ENCODE peak calls at places on chromosomes 12 and 14, in four cellular contexts. One of them, this sample, is unnamed.

GRCh38 chr12:13024151-13024946 is 19.8 kb upstream of the FAM234B start:
- DNase-seq in NCI-H2107: no peak
- DNase-seq in left ventricle myocardium superior: no peak
- DNase-seq in GM12865: no peak
- DNase-seq in this sample: no peak

GRCh38 chr14:93017341-93017797 is 94.4 kb downstream of the CHGA start:
- DNase-seq in left ventricle myocardium superior: peak; percentile 84
- DNase-seq in GM12865: no peak
- DNase-seq in NCI-H2107: no peak
- DNase-seq in this sample: no peak

GRCh38 chr14:78700236-78700635 is 530.1 kb downstream of the NRXN3 start:
- DNase-seq in GM12865: no peak
- DNase-seq in left ventricle myocardium superior: no peak
- DNase-seq in NCI-H2107: no peak
- DNase-seq in this sample: no peak

GRCh38 chr12:59149995-59150642 is 229.8 kb upstream of the LRIG3 start:
- DNase-seq in NCI-H2107: peak; percentile 59
- DNase-seq in left ventricle myocardium superior: no peak
- DNase-seq in GM12865: peak; percentile 76
- DNase-seq in this sample: peak; percentile 79

GRCh38 chr12:109863961-109864712 is 16.2 kb downstream of the GLTP start:
- DNase-seq in GM12865: peak; percentile 40
- DNase-seq in left ventricle myocardium superior: no peak
- DNase-seq in NCI-H2107: no peak
- DNase-seq in this sample: no peak

GRCh38 chr12:124673881-124674617 is 106.6 kb upstream of the NCOR2 start:
- DNase-seq in NCI-H2107: no peak
- DNase-seq in GM12865: no peak
- DNase-seq in left ventricle myocardium superior: no peak
- DNase-seq in this sample: no peak

GRCh38 chr14:93914278-93914677 is 12.9 kb upstream of the FAM181A start:
- DNase-seq in NCI-H2107: no peak
- DNase-seq in GM12865: peak; percentile 52
- DNase-seq in left ventricle myocardium superior: no peak
- DNase-seq in this sample: no peak

GRCh38 chr12:114682101-114682919 is 1.7 kb downstream of the TBX3 start:
- DNase-seq in NCI-H2107: no peak
- DNase-seq in left ventricle myocardium superior: no peak
- DNase-seq in GM12865: no peak
- DNase-seq in this sample: no peak

GRCh38 chr12:69330475-69331473 is 17.4 kb upstream of the LYZ start:
- DNase-seq in NCI-H2107: no peak
- DNase-seq in left ventricle myocardium superior: peak; percentile 35
- DNase-seq in GM12865: peak; percentile 66
- DNase-seq in this sample: no peak

GRCh38 chr12:57027011-57027804 is 10.9 kb upstream of the TAC3 start:
- DNase-seq in NCI-H2107: no peak
- DNase-seq in GM12865: no peak
- DNase-seq in left ventricle myocardium superior: no peak
- DNase-seq in this sample: no peak

GRCh38 chr12:121209629-121210572 is at the start of gene P2RX4:
- DNase-seq in NCI-H2107: peak; percentile 75
- DNase-seq in GM12865: peak; percentile 93
- DNase-seq in left ventricle myocardium superior: peak; percentile 90
- DNase-seq in this sample: peak; percentile 18

GRCh38 chr12:132163041-132163910 is 19.0 kb downstream of the NOC4L start:
- DNase-seq in GM12865: no peak
- DNase-seq in NCI-H2107: no peak
- DNase-seq in left ventricle myocardium superior: peak; percentile 22
- DNase-seq in this sample: no peak

GRCh38 chr12:6465467-6466183 is 4.9 kb downstream of the VAMP1 start:
- DNase-seq in GM12865: peak; percentile 70
- DNase-seq in left ventricle myocardium superior: no peak
- DNase-seq in NCI-H2107: peak; percentile 78
- DNase-seq in this sample: no peak

GRCh38 chr12:47946413-47947107 is 16.8 kb upstream of the TMEM106C start:
- DNase-seq in left ventricle myocardium superior: no peak
- DNase-seq in NCI-H2107: no peak
- DNase-seq in GM12865: no peak
- DNase-seq in this sample: no peak

GRCh38 chr12:5661820-5662219 is 229.9 kb downstream of the NTF3 start:
- DNase-seq in GM12865: no peak
- DNase-seq in NCI-H2107: no peak
- DNase-seq in left ventricle myocardium superior: peak; percentile 49
- DNase-seq in this sample: no peak

GRCh38 chr14:68884031-68885030 is 91.5 kb upstream of the ZFP36L1 start:
- DNase-seq in NCI-H2107: peak; percentile 13
- DNase-seq in left ventricle myocardium superior: peak; percentile 68
- DNase-seq in GM12865: peak; percentile 13
- DNase-seq in this sample: no peak

GRCh38 chr14:104277416-104278213 is 139.2 kb downstream of the KIF26A start:
- DNase-seq in NCI-H2107: no peak
- DNase-seq in left ventricle myocardium superior: no peak
- DNase-seq in GM12865: no peak
- DNase-seq in this sample: no peak

GRCh38 chr14:105287249-105288102 is 13.3 kb downstream of the BRF1 start:
- DNase-seq in GM12865: no peak
- DNase-seq in left ventricle myocardium superior: no peak
- DNase-seq in NCI-H2107: no peak
- DNase-seq in this sample: no peak

GRCh38 chr14:99452968-99453367 is 27.7 kb downstream of the SETD3 start:
- DNase-seq in left ventricle myocardium superior: no peak
- DNase-seq in GM12865: no peak
- DNase-seq in NCI-H2107: no peak
- DNase-seq in this sample: no peak

GRCh38 chr12:113818833-113819232 is 147.3 kb downstream of the RBM19 start:
- DNase-seq in GM12865: no peak
- DNase-seq in NCI-H2107: no peak
- DNase-seq in left ventricle myocardium superior: no peak
- DNase-seq in this sample: no peak

GRCh38 chr12:89946518-89946917 is 237.9 kb upstream of the ATP2B1 start:
- DNase-seq in left ventricle myocardium superior: no peak
- DNase-seq in NCI-H2107: no peak
- DNase-seq in GM12865: no peak
- DNase-seq in this sample: no peak

GRCh38 chr12:51592034-51592705 is 1.1 kb downstream of the SCN8A start:
- DNase-seq in NCI-H2107: no peak
- DNase-seq in left ventricle myocardium superior: no peak
- DNase-seq in GM12865: no peak
- DNase-seq in this sample: no peak

GRCh38 chr14:88463318-88463717 is 77.9 kb downstream of the SPATA7 start:
- DNase-seq in left ventricle myocardium superior: no peak
- DNase-seq in GM12865: peak; percentile 32
- DNase-seq in NCI-H2107: no peak
- DNase-seq in this sample: no peak

GRCh38 chr14:60339571-60339970 is 90.5 kb downstream of the PPM1A start:
- DNase-seq in NCI-H2107: no peak
- DNase-seq in left ventricle myocardium superior: no peak
- DNase-seq in GM12865: no peak
- DNase-seq in this sample: no peak

GRCh38 chr12:32891956-32892355 is 4.6 kb downstream of the PKP2 start:
- DNase-seq in GM12865: no peak
- DNase-seq in left ventricle myocardium superior: no peak
- DNase-seq in NCI-H2107: no peak
- DNase-seq in this sample: no peak

GRCh38 chr12:84764006-84764405 is 148.6 kb downstream of the SLC6A15 start:
- DNase-seq in left ventricle myocardium superior: no peak
- DNase-seq in GM12865: no peak
- DNase-seq in NCI-H2107: no peak
- DNase-seq in this sample: no peak

GRCh38 chr14:77181124-77181602 is 435 bp upstream of the TMEM63C start:
- DNase-seq in left ventricle myocardium superior: no peak
- DNase-seq in GM12865: no peak
- DNase-seq in NCI-H2107: no peak
- DNase-seq in this sample: no peak

GRCh38 chr14:83217492-83217891 is 1683.8 kb upstream of the SEL1L start:
- DNase-seq in GM12865: no peak
- DNase-seq in NCI-H2107: no peak
- DNase-seq in left ventricle myocardium superior: no peak
- DNase-seq in this sample: no peak

GRCh38 chr12:92059976-92060375 is 85.7 kb downstream of the BTG1 start:
- DNase-seq in GM12865: no peak
- DNase-seq in NCI-H2107: no peak
- DNase-seq in left ventricle myocardium superior: no peak
- DNase-seq in this sample: no peak

GRCh38 chr12:42698213-42698612 is 108.7 kb upstream of the PRICKLE1 start:
- DNase-seq in GM12865: no peak
- DNase-seq in NCI-H2107: no peak
- DNase-seq in left ventricle myocardium superior: no peak
- DNase-seq in this sample: no peak

GRCh38 chr14:24677956-24678355 is 44.0 kb upstream of the GZMB start:
- DNase-seq in left ventricle myocardium superior: no peak
- DNase-seq in NCI-H2107: no peak
- DNase-seq in GM12865: no peak
- DNase-seq in this sample: no peak

GRCh38 chr12:120538281-120539156 is 4.4 kb downstream of the RNF10 start:
- DNase-seq in NCI-H2107: no peak
- DNase-seq in GM12865: peak; percentile 49
- DNase-seq in left ventricle myocardium superior: peak; percentile 73
- DNase-seq in this sample: no peak

GRCh38 chr14:94344389-94344788 is 21.3 kb upstream of the SERPINA6 start:
- DNase-seq in NCI-H2107: no peak
- DNase-seq in left ventricle myocardium superior: no peak
- DNase-seq in GM12865: no peak
- DNase-seq in this sample: no peak

GRCh38 chr12:49924847-49925246 is 21.1 kb upstream of the FAIM2 start:
- DNase-seq in left ventricle myocardium superior: no peak
- DNase-seq in NCI-H2107: no peak
- DNase-seq in GM12865: no peak
- DNase-seq in this sample: no peak

GRCh38 chr12:4024701-4025419 is 151.7 kb upstream of the PARP11 start:
- DNase-seq in NCI-H2107: no peak
- DNase-seq in left ventricle myocardium superior: no peak
- DNase-seq in GM12865: no peak
- DNase-seq in this sample: no peak

GRCh38 chr12:56751712-56752598 is at the start of gene PRIM1:
- DNase-seq in NCI-H2107: peak; percentile 89
- DNase-seq in left ventricle myocardium superior: peak; percentile 92
- DNase-seq in GM12865: peak; percentile 94
- DNase-seq in this sample: peak; percentile 88

This sample was measured in NCI-H187 treated with DMSO at 0.1 percent for 48 hours.